ENCODE peak calls at places on chromosomes 2 and 18, in nine cellular contexts. T is GM20000; E is Peyer's patch; N is activated CD4-positive, alpha-beta T cell treated with anti-CD3 and anti-CD28 coated beads, Interleukin-2, amount 50 U/mL, for 48 hours; F is NCI-H1694 treated with DMSO at 0.1 percent for 48 hours; D is HTR-8/SVneo; M is stromal cell of bone marrow; O is cardiac muscle cell; P is activated CD8-positive, alpha-beta memory T cell treated with anti-CD3 and anti-CD28 coated beads for 24 hours. S is an unnamed sample.

GRCh38 chr2:68799615-68800400 is 65.2 kb downstream of the ARHGAP25 start:
- DNase-seq in T (no peak), E (no peak), N (no peak), F (no peak), D (no peak), M (no peak), O (no peak), P (no peak), S (no peak)

GRCh38 chr2:38073211-38074005 is 2.5 kb downstream of the CYP1B1 start:
- DNase-seq in T (peak), E (no peak), N (peak), F (no peak), D (no peak), M (no peak), O (peak), P (peak), S (no peak)

GRCh38 chr2:109513749-109514588 is 99.8 kb downstream of the SEPTIN10 start:
- DNase-seq in T (peak), E (no peak), N (peak), F (no peak), D (peak), M (peak), O (peak), P (no peak), S (peak)

GRCh38 chr2:199955007-199955338 is 318 bp downstream of the TYW5 start:
- DNase-seq in T (peak), E (no peak), N (no peak), F (peak), D (peak), M (no peak), O (no peak), P (no peak), S (no peak)

GRCh38 chr2:235551965-235552364 is 58.1 kb downstream of the AGAP1 start:
- DNase-seq in T (no peak), E (peak), N (no peak), F (peak), D (peak), M (peak), O (peak), P (no peak), S (peak)

GRCh38 chr2:157853211-157853610 is 22.9 kb downstream of the ACVR1 start:
- DNase-seq in T (no peak), E (no peak), N (no peak), F (no peak), D (no peak), M (no peak), O (no peak), P (no peak), S (no peak)

GRCh38 chr2:38597115-38597514 is 5.6 kb downstream of the HNRNPLL start:
- DNase-seq in T (no peak), E (no peak), N (no peak), F (no peak), D (no peak), M (no peak), O (no peak), P (no peak), S (no peak)

GRCh38 chr2:227653419-227653818 is 13.2 kb upstream of the SCYGR5 start:
- DNase-seq in T (no peak), E (no peak), N (no peak), F (no peak), D (peak), M (peak), O (peak), P (no peak), S (no peak)

GRCh38 chr18:9831723-9832199 is 54.0 kb upstream of the TXNDC2 start:
- DNase-seq in T (no peak), E (no peak), N (no peak), F (no peak), D (no peak), M (no peak), O (no peak), P (no peak), S (no peak)

GRCh38 chr2:200761168-200761715 is 50.5 kb upstream of the BZW1 start:
- DNase-seq in T (no peak), E (no peak), N (no peak), F (no peak), D (no peak), M (no peak), O (no peak), P (no peak), S (no peak)

GRCh38 chr2:47560107-47560819 is 157.3 kb downstream of the MSH2 start:
- DNase-seq in T (no peak), E (no peak), N (no peak), F (no peak), D (no peak), M (no peak), O (no peak), P (no peak), S (no peak)

GRCh38 chr2:44120428-44120827 is 48.2 kb upstream of the PPM1B start:
- DNase-seq in T (no peak), E (no peak), N (no peak), F (no peak), D (peak), M (peak), O (peak), P (no peak), S (peak)

GRCh38 chr2:51789908-51790307 is 758.0 kb upstream of the NRXN1 start:
- DNase-seq in T (no peak), E (no peak), N (no peak), F (no peak), D (no peak), M (peak), O (no peak), P (no peak), S (no peak)

GRCh38 chr2:145220496-145220895 is 700.6 kb upstream of the ZEB2 start:
- DNase-seq in T (no peak), E (no peak), N (no peak), F (no peak), D (no peak), M (no peak), O (no peak), P (no peak), S (no peak)

GRCh38 chr2:133674433-133675331 is 106.4 kb upstream of the NCKAP5 start:
- DNase-seq in T (no peak), E (no peak), N (no peak), F (peak), D (peak), M (peak), O (peak), P (no peak), S (peak)

GRCh38 chr2:189561371-189561948 is 19.1 kb downstream of the SLC40A1 start:
- DNase-seq in T (no peak), E (no peak), N (no peak), F (no peak), D (no peak), M (no peak), O (peak), P (no peak), S (no peak)

GRCh38 chr2:96808176-96808837 is 7.8 kb upstream of the CNNM3 start:
- DNase-seq in T (no peak), E (no peak), N (no peak), F (no peak), D (no peak), M (no peak), O (no peak), P (no peak), S (no peak)

GRCh38 chr18:9561774-9562173 is 52.6 kb downstream of the PPP4R1 start:
- DNase-seq in T (no peak), E (no peak), N (no peak), F (no peak), D (no peak), M (no peak), O (no peak), P (no peak), S (no peak)

GRCh38 chr2:144015036-144015435 is 504.9 kb downstream of the ZEB2 start:
- DNase-seq in T (no peak), E (no peak), N (no peak), F (no peak), D (no peak), M (no peak), O (no peak), P (no peak), S (no peak)

GRCh38 chr2:36376992-36377738 is 21.6 kb downstream of the CRIM1 start:
- DNase-seq in T (no peak), E (peak), N (no peak), F (no peak), D (no peak), M (no peak), O (no peak), P (no peak), S (no peak)

GRCh38 chr2:175441361-175441760 is 259.9 kb upstream of the ATP5MC3 start:
- DNase-seq in T (no peak), E (no peak), N (no peak), F (peak), D (no peak), M (no peak), O (no peak), P (no peak), S (no peak)

GRCh38 chr2:10269291-10269690 is 33.4 kb upstream of the HPCAL1 start:
- DNase-seq in T (no peak), E (peak), N (no peak), F (no peak), D (no peak), M (no peak), O (no peak), P (peak), S (no peak)

GRCh38 chr2:42558827-42559226 is 9.6 kb upstream of the MTA3 start:
- DNase-seq in T (no peak), E (peak), N (no peak), F (no peak), D (no peak), M (no peak), O (no peak), P (no peak), S (no peak)

GRCh38 chr2:85326946-85327756 is 638 bp downstream of the TGOLN2 start:
- DNase-seq in T (peak), E (peak), N (peak), F (no peak), D (peak), M (no peak), O (peak), P (peak), S (no peak)

GRCh38 chr2:232239956-232240681 is 138.4 kb upstream of the ALPP start:
- DNase-seq in T (peak), E (no peak), N (peak), F (no peak), D (no peak), M (no peak), O (no peak), P (peak), S (no peak)

GRCh38 chr18:13611616-13612110 is 114.7 kb downstream of the FAM210A start:
- DNase-seq in T (no peak), E (peak), N (no peak), F (no peak), D (no peak), M (no peak), O (peak), P (no peak), S (no peak)

GRCh38 chr2:106358081-106358480 is 110.1 kb downstream of the RGPD3 start:
- DNase-seq in T (no peak), E (no peak), N (no peak), F (no peak), D (no peak), M (no peak), O (no peak), P (no peak), S (no peak)

GRCh38 chr2:113158884-113159553 is 14.8 kb upstream of the PSD4 start:
- DNase-seq in T (no peak), E (peak), N (no peak), F (no peak), D (no peak), M (no peak), O (no peak), P (peak), S (no peak)

GRCh38 chr18:34330308-34330707 is 105.6 kb upstream of the NOL4 start:
- DNase-seq in T (no peak), E (no peak), N (no peak), F (no peak), D (no peak), M (no peak), O (no peak), P (no peak), S (no peak)

GRCh38 chr2:60872510-60872928 is 8.9 kb upstream of the REL start:
- DNase-seq in T (peak), E (no peak), N (no peak), F (no peak), D (no peak), M (no peak), O (no peak), P (no peak), S (no peak)

GRCh38 chr18:79343567-79344207 is 52.0 kb upstream of the NFATC1 start:
- DNase-seq in T (no peak), E (no peak), N (no peak), F (no peak), D (no peak), M (no peak), O (no peak), P (no peak), S (no peak)

GRCh38 chr2:126634273-126634861 is 21.6 kb upstream of the GYPC start:
- DNase-seq in T (peak), E (peak), N (peak), F (no peak), D (no peak), M (no peak), O (peak), P (peak), S (no peak)

GRCh38 chr2:199659207-199659606 is 191.8 kb downstream of the FTCDNL1 start:
- DNase-seq in T (no peak), E (no peak), N (no peak), F (peak), D (peak), M (peak), O (peak), P (no peak), S (no peak)

GRCh38 chr2:100321181-100321880 is 970 bp downstream of the LONRF2 start:
- DNase-seq in T (peak), E (no peak), N (peak), F (peak), D (peak), M (no peak), O (peak), P (no peak), S (no peak)

GRCh38 chr2:224220581-224221255 is 181.2 kb downstream of the FAM124B start:
- DNase-seq in T (no peak), E (no peak), N (no peak), F (no peak), D (no peak), M (peak), O (no peak), P (no peak), S (no peak)

GRCh38 chr2:44929680-44930273 is 11.7 kb upstream of the SIX3 start:
- DNase-seq in T (peak), E (no peak), N (peak), F (no peak), D (no peak), M (no peak), O (no peak), P (no peak), S (no peak)

S was measured in astrocyte of the cerebellum.